ENCODE peak calls at places on chromosomes 13 and 19, in ten cellular contexts. G is adrenal gland, F is nephron progenitor cell, Y is kidney epithelial cell, I is heart right ventricle, V is cardiac fibroblast, C is fibroblast of lung, Q is left ventricle myocardium inferior, O is GM13977, N is coronary artery. T is an unnamed sample.

GRCh38 chr19:43809762-43810696 is 7.8 kb upstream of the LYPD5 start:
- DNase-seq in G (no peak), F (no peak), Y (no peak), I (no peak), V (peak; percentile 83), C (peak; percentile 61), Q (no peak), O (peak; percentile 47), N (no peak), T (no peak)

GRCh38 chr19:4277051-4277700 is 1.9 kb upstream of the SHD start:
- DNase-seq in G (no peak), F (no peak), Y (no peak), I (no peak), V (no peak), C (no peak), Q (no peak), O (no peak), N (no peak), T (no peak)

GRCh38 chr13:42574011-42574410 is at the start of gene TNFSF11:
- DNase-seq in G (no peak), F (peak; percentile 25), Y (no peak), I (no peak), V (no peak), C (no peak), Q (no peak), O (peak; percentile 61), N (no peak), T (no peak)

GRCh38 chr13:77896536-77896935 is 22.1 kb downstream of the EDNRB start:
- DNase-seq in G (no peak), F (no peak), Y (no peak), I (no peak), V (peak; percentile 99), C (peak; percentile 8), Q (no peak), O (no peak), N (no peak), T (no peak)

GRCh38 chr13:40187836-40188591 is 478.4 kb downstream of the FOXO1 start:
- DNase-seq in G (no peak), F (no peak), Y (no peak), I (no peak), V (no peak), C (peak; percentile 12), Q (no peak), O (no peak), N (no peak), T (no peak)

GRCh38 chr19:33766623-33767022 is 30.0 kb upstream of the KCTD15 start:
- DNase-seq in G (no peak), F (no peak), Y (no peak), I (no peak), V (no peak), C (no peak), Q (no peak), O (no peak), N (no peak), T (no peak)

GRCh38 chr19:6047741-6048231 is 62.5 kb downstream of the RFX2 start:
- DNase-seq in G (no peak), F (peak; percentile 49), Y (no peak), I (no peak), V (peak; percentile 51), C (peak; percentile 39), Q (no peak), O (peak; percentile 65), N (no peak), T (no peak)

GRCh38 chr13:113474179-113474578 is 16.3 kb downstream of the DCUN1D2 start:
- DNase-seq in G (no peak), F (no peak), Y (no peak), I (no peak), V (peak; percentile 92), C (no peak), Q (no peak), O (no peak), N (no peak), T (peak; percentile 66)

GRCh38 chr13:92896842-92897241 is 329.8 kb upstream of the GPC6 start:
- DNase-seq in G (no peak), F (no peak), Y (no peak), I (no peak), V (peak; percentile 25), C (peak; percentile 40), Q (no peak), O (no peak), N (no peak), T (no peak)

GRCh38 chr19:8361921-8362793 is 1.8 kb upstream of the ANGPTL4 start:
- DNase-seq in G (peak; percentile 96), F (no peak), Y (peak; percentile 95), I (peak; percentile 93), V (peak; percentile 99), C (peak; percentile 96), Q (peak; percentile 93), O (no peak), N (peak; percentile 99), T (peak; percentile 79)

GRCh38 chr13:31056650-31057275 is 104.9 kb downstream of the HSPH1 start:
- DNase-seq in G (no peak), F (no peak), Y (no peak), I (no peak), V (peak; percentile 33), C (no peak), Q (no peak), O (no peak), N (no peak), T (no peak)
- TF ChIP-seq CTCF in G (no peak), F (no peak), Y (no peak), I (no peak), V (peak; percentile 24), C (peak; percentile 10), Q (no peak), O (no peak), N (no peak), T (no peak)

DNA sequence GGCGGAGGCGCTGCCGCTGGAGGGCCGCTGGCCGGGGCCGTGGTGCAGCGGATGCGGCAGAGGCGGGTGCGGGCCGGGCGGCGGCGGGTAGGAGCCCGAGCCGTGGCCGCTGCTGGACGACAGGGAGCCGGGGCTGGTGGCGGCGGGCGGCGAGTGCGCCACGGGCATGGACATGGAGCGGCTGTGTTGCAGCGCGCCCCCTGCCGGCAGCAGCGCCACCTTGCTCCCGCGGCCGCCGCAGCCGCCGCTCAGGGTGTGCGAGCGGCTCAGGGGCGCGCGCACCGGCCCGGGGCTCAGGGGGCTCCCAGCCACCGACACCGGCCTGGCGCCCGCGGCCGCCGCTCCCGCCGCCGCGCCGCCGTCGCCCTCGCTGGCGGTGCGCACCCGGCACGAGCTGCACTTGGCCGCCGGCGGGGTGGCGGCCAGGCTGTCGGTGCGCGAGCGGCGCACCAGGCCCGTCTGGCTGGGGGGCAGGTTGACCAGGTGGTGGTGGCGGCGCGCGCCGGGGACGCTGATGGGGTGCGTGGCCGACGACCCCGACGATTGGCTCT is 1.7 kb downstream of the IRS2 start:
- DNase-seq in G (peak; percentile 87), F (peak; percentile 93), Y (no peak), I (peak; percentile 86), V (peak; percentile 76), C (peak; percentile 72), Q (peak; percentile 84), O (no peak), N (no peak), T (peak; percentile 59)
- TF ChIP-seq CTCF in G (no peak), F (no peak), Y (no peak), I (no peak), V (peak; percentile 18), C (no peak), Q (peak; percentile 72), O (peak; percentile 1), N (peak; percentile 58), T (peak; percentile 67)

DNA sequence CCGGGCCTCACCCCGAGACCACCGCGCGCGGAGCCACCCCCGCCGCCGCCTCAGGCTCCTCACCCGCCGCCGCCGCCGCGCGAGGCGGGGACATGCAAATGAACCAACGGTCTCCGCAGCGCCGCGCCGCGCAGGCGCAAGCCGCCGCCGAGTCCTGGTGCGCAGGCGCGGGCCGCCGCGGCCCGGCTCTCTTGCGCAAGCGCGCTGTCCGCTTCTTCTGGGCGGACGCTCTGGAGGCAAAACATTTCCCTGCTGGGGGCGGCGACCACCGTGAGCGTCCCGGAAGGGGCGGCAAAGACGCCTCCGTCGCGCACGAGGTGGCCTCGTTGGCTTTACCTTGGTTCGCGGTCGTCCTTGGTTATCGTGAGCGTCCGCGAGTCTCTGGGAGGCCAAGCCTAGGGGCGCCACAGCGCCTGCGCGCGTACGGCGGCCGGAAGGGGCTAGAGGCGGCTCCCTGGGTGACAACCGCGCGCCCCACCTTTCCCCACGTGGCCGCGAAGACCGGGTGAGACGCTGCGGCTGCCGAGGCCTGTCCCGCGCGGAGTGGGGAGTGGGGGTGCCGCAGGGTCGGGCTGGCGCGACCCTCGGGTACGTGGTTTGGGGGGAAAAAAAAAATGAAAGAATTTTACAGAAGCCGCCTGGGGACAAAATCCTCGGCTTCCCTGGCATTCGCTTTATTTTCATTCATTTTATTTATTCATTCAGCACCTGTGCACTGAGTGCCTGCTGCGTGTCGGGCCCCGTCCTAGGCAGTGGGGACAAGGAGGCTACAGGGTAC is at the start of the genes ARMC6 and SUGP2:
- DNase-seq in G (peak; percentile 89), F (peak; percentile 90), Y (no peak), I (peak; percentile 87), V (peak; percentile 86), C (peak; percentile 77), Q (peak; percentile 84), O (peak; percentile 99), N (peak; percentile 88), T (peak; percentile 81)
- TF ChIP-seq CTCF in G (no peak), F (no peak), Y (no peak), I (no peak), V (no peak), C (no peak), Q (peak; percentile 42), O (no peak), N (no peak), T (no peak)

GRCh38 chr13:26589754-26590153 is 32.3 kb downstream of the WASF3 start:
- DNase-seq in G (no peak), F (no peak), Y (no peak), I (no peak), V (peak; percentile 59), C (peak; percentile 67), Q (no peak), O (no peak), N (no peak), T (no peak)

GRCh38 chr13:26587251-26587650 is 29.8 kb downstream of the WASF3 start:
- DNase-seq in G (no peak), F (no peak), Y (no peak), I (no peak), V (no peak), C (no peak), Q (no peak), O (no peak), N (no peak), T (no peak)

GRCh38 chr13:26590379-26590778 is 32.9 kb downstream of the WASF3 start:
- DNase-seq in G (no peak), F (no peak), Y (no peak), I (no peak), V (no peak), C (no peak), Q (no peak), O (no peak), N (no peak), T (no peak)

GRCh38 chr13:26591672-26592071 is 34.2 kb downstream of the WASF3 start:
- DNase-seq in G (no peak), F (no peak), Y (no peak), I (no peak), V (no peak), C (no peak), Q (no peak), O (no peak), N (no peak), T (no peak)

DNA sequence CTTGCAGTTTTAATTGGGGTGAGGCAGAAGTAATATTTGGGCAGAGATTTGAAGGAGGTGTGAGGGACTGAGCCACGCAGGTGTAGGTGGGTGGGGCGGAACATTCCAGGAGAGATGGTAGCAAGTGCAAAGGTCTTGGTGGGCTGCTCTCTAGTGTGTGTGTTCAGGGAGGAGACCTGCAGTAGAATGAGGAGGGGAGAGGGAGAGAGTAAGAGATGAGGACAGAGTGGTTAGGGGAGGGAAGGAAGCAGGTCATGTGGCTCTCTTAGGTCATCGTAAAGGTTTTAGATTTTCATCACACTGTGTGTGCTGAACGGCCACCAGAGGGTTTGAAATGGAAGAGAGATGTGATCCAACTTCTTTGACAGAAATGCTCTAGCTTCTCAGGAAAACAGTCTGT is 33.5 kb downstream of the WASF3 start:
- DNase-seq in G (no peak), F (no peak), Y (no peak), I (no peak), V (no peak), C (no peak), Q (no peak), O (no peak), N (no peak), T (no peak)
- TF ChIP-seq CTCF in G (no peak), F (no peak), Y (no peak), I (no peak), V (no peak), C (no peak), Q (no peak), O (no peak), N (no peak), T (no peak)

T was measured in CD14-positive monocyte.